ENCODE peak calls at places on chromosomes 2 and 18, in six cellular contexts. I is HL-60, X is fibroblast of the aortic adventitia, M is fibroblast of lung, D is HCT116, W is body of pancreas. S is an unnamed sample.

GRCh38 chr2:29033172-29033571 is 41.2 kb downstream of the PCARE start:
- DNase-seq in M (no peak), X (peak; percentile 49), W (no peak), D (no peak), I (no peak), S (no peak)

GRCh38 chr18:77108821-77109692 is 23.5 kb downstream of the MBP start:
- DNase-seq in I (peak; percentile 45), D (no peak), X (no peak), W (no peak), M (no peak), S (no peak)

GRCh38 chr2:127387655-127388422 is at the start of gene MAP3K2:
- DNase-seq in D (peak; percentile 72), I (peak; percentile 88), M (peak; percentile 90), X (peak; percentile 84), W (peak; percentile 96), S (peak; percentile 97)

GRCh38 chr18:46071894-46072867 is at the start of gene PSTPIP2:
- DNase-seq in M (peak; percentile 55), I (peak; percentile 90), W (peak; percentile 76), X (peak; percentile 57), D (peak; percentile 22), S (peak; percentile 54)

GRCh38 chr18:56038258-56039030 is 450.5 kb upstream of the TCF4 start:
- DNase-seq in W (no peak), X (no peak), D (no peak), I (no peak), M (no peak), S (no peak)

GRCh38 chr2:134408386-134408785 is 154.5 kb downstream of the MGAT5 start:
- DNase-seq in W (no peak), D (no peak), I (no peak), X (peak; percentile 45), M (peak; percentile 33), S (no peak)

GRCh38 chr2:159788218-159788617 is 9.8 kb downstream of the CD302 start:
- DNase-seq in M (no peak), I (no peak), X (no peak), W (no peak), D (no peak), S (no peak)

GRCh38 chr2:79860233-79861058 is 347.6 kb downstream of the CTNNA2 start:
- DNase-seq in W (no peak), I (peak; percentile 2), X (peak; percentile 1), D (no peak), M (peak; percentile 9), S (no peak)

GRCh38 chr2:218186355-218186766 is 19.6 kb upstream of the CXCR1 start:
- DNase-seq in M (peak; percentile 75), X (peak; percentile 81), D (peak; percentile 75), I (peak; percentile 79), W (peak; percentile 76), S (peak; percentile 77)

GRCh38 chr2:96832751-96833507 is 10.9 kb downstream of the ANKRD23 start:
- DNase-seq in X (peak; percentile 37), D (no peak), W (peak; percentile 98), I (no peak), M (peak; percentile 75), S (no peak)

GRCh38 chr2:150127271-150127990 is 360.0 kb downstream of the RND3 start:
- DNase-seq in D (no peak), M (no peak), I (no peak), W (no peak), X (no peak), S (peak; percentile 67)

GRCh38 chr2:150126839-150127238 is 360.6 kb downstream of the RND3 start:
- DNase-seq in X (no peak), I (no peak), W (no peak), M (no peak), D (no peak), S (peak; percentile 65)

GRCh38 chr2:150126143-150126725 is 361.2 kb downstream of the RND3 start:
- DNase-seq in W (no peak), D (no peak), X (no peak), I (no peak), M (no peak), S (peak; percentile 31)

GRCh38 chr2:150125188-150125587 is 362.3 kb downstream of the RND3 start:
- DNase-seq in D (no peak), W (no peak), X (no peak), M (peak; percentile 52), I (no peak), S (no peak)

DNA sequence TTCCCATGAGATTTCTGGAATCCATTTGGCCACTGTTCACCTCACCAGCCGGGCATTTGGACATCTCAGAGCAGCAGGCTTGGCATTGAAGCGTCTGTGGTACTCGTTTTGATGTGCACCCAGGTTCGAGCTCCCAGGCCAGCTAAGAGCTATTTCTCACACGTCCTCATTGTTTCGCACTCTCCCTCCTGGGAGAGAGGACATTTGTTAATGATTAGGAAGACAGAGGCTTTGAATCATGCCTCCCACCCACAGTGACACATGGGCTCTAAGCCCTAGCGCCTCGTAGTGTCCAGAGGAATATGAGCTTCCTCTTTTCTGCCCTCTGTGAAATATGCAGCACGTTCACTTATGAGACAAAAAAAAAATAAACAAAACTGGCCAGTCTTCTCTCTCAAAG is 361.8 kb downstream of the RND3 start:
- DNase-seq in D (no peak), W (peak; percentile 12), X (peak; percentile 70), M (peak; percentile 46), I (no peak), S (peak; percentile 28)
- TF ChIP-seq CTCF in D (no peak), W (no peak), X (peak; percentile 14), M (no peak), I (no peak), S (no peak)

DNA sequence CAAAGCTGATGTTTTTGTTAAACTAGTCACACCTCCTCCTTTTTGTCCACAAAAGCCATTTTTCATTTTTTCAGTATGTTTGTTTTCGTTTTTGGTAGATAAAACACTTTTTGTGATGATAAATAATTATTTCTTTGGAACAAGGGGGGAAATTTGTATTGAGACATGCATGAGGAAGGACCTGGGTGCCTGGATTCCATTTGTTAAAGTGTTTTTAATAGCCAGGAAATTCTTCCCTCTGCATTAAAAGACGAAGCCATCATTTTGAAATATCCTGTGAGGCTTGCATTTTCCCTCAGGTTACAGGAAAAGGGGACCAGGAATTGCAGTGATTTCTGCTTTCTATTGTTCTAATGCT is 52.1 kb upstream of the CTLA4 start:
- DNase-seq in X (no peak), I (no peak), D (no peak), W (no peak), M (no peak), S (no peak)
- H3K4me3 ChIP-seq in X (no peak overlapping the region), I (no peak overlapping the region), D (no peak overlapping the region), W (no peak overlapping the region), M (no peak overlapping the region), S (no peak overlapping the region)

GRCh38 chr2:182241936-182242335 is 184.9 kb downstream of the PDE1A start:
- DNase-seq in D (no peak), I (no peak), X (peak; percentile 25), W (no peak), M (no peak), S (no peak)

GRCh38 chr2:182242561-182242960 is 184.3 kb downstream of the PDE1A start:
- DNase-seq in W (no peak), M (no peak), I (no peak), D (no peak), X (no peak), S (no peak)

GRCh38 chr2:182245963-182246362 is 180.9 kb downstream of the PDE1A start:
- DNase-seq in M (no peak), X (no peak), D (no peak), W (no peak), I (no peak), S (peak; percentile 13)

DNA sequence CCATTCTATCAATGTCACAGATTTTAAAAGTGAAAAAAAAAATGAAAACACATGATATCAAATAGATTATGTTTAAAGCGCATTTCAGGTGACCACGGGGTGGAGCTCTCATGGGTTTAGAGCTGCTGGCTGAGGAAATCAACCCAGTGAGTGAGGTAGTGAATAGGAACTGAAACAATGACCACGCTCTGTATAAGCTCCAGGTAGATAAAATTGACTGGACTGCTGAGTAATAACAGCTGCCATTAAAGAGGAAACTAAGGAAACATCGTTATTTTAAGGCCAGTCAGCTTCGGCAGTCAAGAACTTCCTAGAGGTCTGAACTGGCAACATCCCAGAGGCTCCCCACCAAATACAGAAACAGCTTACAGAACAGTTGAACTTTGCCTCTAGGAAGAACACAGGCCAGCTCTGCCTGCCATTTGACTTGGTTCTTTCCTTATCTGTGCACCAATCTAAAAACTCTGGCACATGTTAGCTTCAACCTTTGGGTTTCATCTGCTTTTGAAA is 185.9 kb downstream of the PDE1A start:
- DNase-seq in X (peak; percentile 41), I (peak; percentile 11), M (peak; percentile 43), W (peak; percentile 59), D (peak; percentile 38), S (peak; percentile 77)
- TF ChIP-seq CTCF in X (peak; percentile 29), I (peak; percentile 19), M (peak; percentile 29), W (peak; percentile 60), D (peak; percentile 49), S (peak; percentile 51)

GRCh38 chr18:57743008-57743407 is 60.1 kb downstream of the ATP8B1 start:
- DNase-seq in I (no peak), D (no peak), W (no peak), X (peak; percentile 90), M (peak; percentile 54), S (no peak)

GRCh38 chr18:57738078-57738477 is 65.0 kb downstream of the ATP8B1 start:
- DNase-seq in D (no peak), W (peak; percentile 39), X (no peak), M (no peak), I (no peak), S (no peak)

GRCh38 chr18:57741273-57741672 is 61.8 kb downstream of the ATP8B1 start:
- DNase-seq in M (peak; percentile 27), W (no peak), I (no peak), X (peak; percentile 39), D (no peak), S (no peak)

GRCh38 chr18:57733861-57734260 is 69.3 kb downstream of the ATP8B1 start:
- DNase-seq in I (no peak), X (no peak), W (no peak), M (no peak), D (no peak), S (no peak)

DNA sequence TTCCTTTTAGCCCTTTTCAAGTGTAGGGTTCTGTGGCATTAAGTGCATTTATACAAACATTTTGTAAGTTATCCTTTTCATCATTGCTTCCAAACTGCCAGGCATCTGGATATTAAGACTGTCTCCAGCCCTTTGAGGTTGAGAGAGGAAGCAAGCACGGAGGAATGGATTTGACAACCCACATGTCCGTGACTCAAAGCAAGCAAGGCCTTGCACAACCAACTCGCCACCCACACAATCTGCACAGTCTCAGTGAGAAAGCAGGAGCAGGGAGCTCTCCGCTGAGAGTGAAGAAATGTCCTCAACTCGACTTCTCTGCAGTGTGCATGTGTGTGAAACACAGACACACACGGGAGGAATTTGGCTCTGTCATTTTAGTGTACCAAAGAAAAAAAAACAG is 65.5 kb downstream of the ATP8B1 start:
- DNase-seq in D (no peak), I (peak; percentile 99), M (peak; percentile 97), X (peak; percentile 97), W (peak; percentile 69), S (no peak)
- H3K4me3 ChIP-seq in D (no peak overlapping the region), I (no peak overlapping the region), M (no peak overlapping the region), X (peak overlapping the region; percentile 10), W (no peak overlapping the region), S (no peak overlapping the region)

DNA sequence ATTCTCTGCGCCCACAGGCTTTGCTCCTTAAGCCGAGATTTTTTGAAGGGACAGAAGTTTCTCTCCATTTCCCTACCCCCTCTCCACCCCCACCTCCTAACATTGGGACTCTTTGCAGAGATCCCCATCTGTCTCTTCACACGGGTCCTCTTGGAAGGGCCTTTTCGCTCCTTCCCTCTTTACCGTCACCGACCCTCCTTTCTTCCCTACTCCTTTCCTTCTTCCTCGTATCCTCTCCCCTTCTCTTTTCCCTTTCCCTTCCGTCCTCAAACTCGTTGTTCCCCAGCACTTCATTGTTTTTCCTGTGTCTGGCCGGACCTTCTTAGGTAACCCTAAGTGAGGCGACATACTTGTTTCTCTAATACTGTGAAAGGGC is 660 bp downstream of the COPS7B start:
- DNase-seq in I (no peak), W (no peak), M (no peak), X (no peak), D (no peak), S (no peak)
- TF ChIP-seq CTCF in I (no peak), W (no peak), M (no peak), X (no peak), D (no peak), S (no peak)

S was measured in GM12865.